ENCODE peak calls at places on chromosomes 13 and 19, in four cellular contexts. Y, O, S and G are unnamed samples.

GRCh38 chr13:30156826-30157615 is 150.3 kb downstream of the KATNAL1 start:
- DNase-seq in S (no peak), Y (no peak), O (no peak), G (no peak)

GRCh38 chr13:113946409-113947181 is 27.3 kb downstream of the C13orf46 start:
- DNase-seq in Y (no peak), O (no peak), S (no peak), G (no peak)

GRCh38 chr19:47239610-47240296 is 8.8 kb upstream of the BBC3 start:
- DNase-seq in S (peak; percentile 59), O (peak; percentile 95), Y (no peak), G (no peak)

GRCh38 chr19:28429356-28429755 is 783.6 kb downstream of the UQCRFS1 start:
- DNase-seq in S (no peak), O (no peak), Y (no peak), G (no peak)

GRCh38 chr19:47357788-47358680 is 8.9 kb downstream of the DHX34 start:
- DNase-seq in S (no peak), O (no peak), Y (no peak), G (no peak)

GRCh38 chr13:29908411-29908810 is 58.0 kb upstream of the UBL3 start:
- DNase-seq in O (no peak), Y (no peak), S (no peak), G (no peak)

GRCh38 chr13:95300625-95301134 is 571 bp downstream of the ABCC4 start:
- DNase-seq in Y (peak; percentile 37), S (peak; percentile 63), O (peak; percentile 61), G (peak; percentile 74)

GRCh38 chr19:13825489-13826475 is 30.5 kb downstream of the ZSWIM4 start:
- DNase-seq in S (no peak), O (no peak), Y (no peak), G (no peak)

GRCh38 chr19:7099597-7099921 is 30.1 kb downstream of the ZNF557 start:
- DNase-seq in S (no peak), Y (no peak), O (no peak), G (peak; percentile 95)

GRCh38 chr13:91312324-91312723 is 35.2 kb upstream of the MIR17HG start:
- DNase-seq in O (no peak), Y (no peak), S (no peak), G (no peak)

GRCh38 chr13:33918199-33918932 is 100.4 kb downstream of the RFC3 start:
- DNase-seq in Y (no peak), S (no peak), O (peak; percentile 74), G (no peak)

GRCh38 chr19:49331616-49332055 is 3.6 kb upstream of the CD37 start:
- DNase-seq in O (peak; percentile 50), Y (peak; percentile 42), S (no peak), G (peak; percentile 56)

GRCh38 chr13:35771898-35772297 is 295.4 kb upstream of the MAB21L1 start:
- DNase-seq in S (no peak), Y (no peak), O (peak; percentile 89), G (no peak)

GRCh38 chr13:31115616-31116015 is 46.1 kb downstream of the HSPH1 start:
- DNase-seq in Y (no peak), S (no peak), O (no peak), G (no peak)

GRCh38 chr13:59352600-59352999 is 811.1 kb downstream of the DIAPH3 start:
- DNase-seq in Y (no peak), S (no peak), O (no peak), G (no peak)

GRCh38 chr13:112833551-112834257 is 135.3 kb upstream of the MCF2L start:
- DNase-seq in S (no peak), Y (no peak), O (no peak), G (no peak)

GRCh38 chr19:21135433-21135832 is 6.4 kb upstream of the ZNF431 start:
- DNase-seq in O (no peak), Y (no peak), S (no peak), G (no peak)

GRCh38 chr13:106061781-106062180 is 473.7 kb downstream of the EFNB2 start:
- DNase-seq in O (no peak), S (no peak), Y (no peak), G (no peak)

GRCh38 chr13:70407486-70407885 is 299.2 kb upstream of the KLHL1 start:
- DNase-seq in O (peak; percentile 58), Y (no peak), S (no peak), G (no peak)

GRCh38 chr19:46704379-46705076 is 12.4 kb downstream of the PRKD2 start:
- DNase-seq in S (peak; percentile 81), O (peak; percentile 61), Y (peak; percentile 72), G (peak; percentile 36)

GRCh38 chr19:46056536-46056935 is 15.7 kb upstream of the IGFL4 start:
- DNase-seq in S (no peak), O (peak; percentile 40), Y (no peak), G (no peak)

GRCh38 chr19:3961007-3961406 is 9.9 kb downstream of the DAPK3 start:
- DNase-seq in S (no peak), Y (no peak), O (no peak), G (no peak)

GRCh38 chr13:71260246-71260645 is 606.8 kb downstream of the DACH1 start:
- DNase-seq in Y (no peak), O (no peak), S (no peak), G (no peak)

GRCh38 chr19:45439569-45440258 is 16.0 kb upstream of the ERCC1 start:
- DNase-seq in Y (peak; percentile 82), O (peak; percentile 92), S (peak; percentile 88), G (peak; percentile 65)

GRCh38 chr19:48102870-48103751 is 7.5 kb downstream of the PLA2G4C start:
- DNase-seq in O (peak; percentile 38), S (peak; percentile 27), Y (no peak), G (peak; percentile 64)

GRCh38 chr13:106100261-106100919 is 435.1 kb downstream of the EFNB2 start:
- DNase-seq in Y (peak; percentile 40), S (peak; percentile 85), O (peak; percentile 70), G (peak; percentile 87)

GRCh38 chr19:28242317-28242927 is 970.5 kb downstream of the UQCRFS1 start:
- DNase-seq in Y (no peak), O (peak; percentile 55), S (peak; percentile 8), G (peak; percentile 14)

GRCh38 chr19:50639121-50640112 is at the start of gene SYT3:
- DNase-seq in O (peak; percentile 59), Y (peak; percentile 29), S (peak; percentile 20), G (peak; percentile 78)

GRCh38 chr19:20078696-20079095 is 896 bp downstream of the ZNF90 start:
- DNase-seq in Y (peak; percentile 18), O (peak; percentile 46), S (peak; percentile 31), G (no peak)

GRCh38 chr13:73914119-73914518 is 220.1 kb downstream of the KLF12 start:
- DNase-seq in O (peak; percentile 5), Y (no peak), S (no peak), G (no peak)

GRCh38 chr13:42740753-42741152 is 40.6 kb upstream of the FAM216B start:
- DNase-seq in Y (peak; percentile 68), S (peak; percentile 44), O (no peak), G (peak; percentile 12)

GRCh38 chr19:52248256-52248655 is 21.1 kb upstream of the ZNF766 start:
- DNase-seq in S (peak; percentile 66), Y (peak; percentile 64), O (peak; percentile 35), G (peak; percentile 21)

GRCh38 chr19:44848036-44848804 is 2.1 kb downstream of the NECTIN2 start:
- DNase-seq in S (no peak), Y (no peak), O (peak; percentile 67), G (no peak)

GRCh38 chr19:48271531-48272151 is 1.8 kb downstream of the ZNF114 start:
- DNase-seq in Y (no peak), O (peak; percentile 66), S (peak; percentile 27), G (peak; percentile 88)

GRCh38 chr19:19113040-19113541 is 25.2 kb downstream of the TMEM161A start:
- DNase-seq in Y (no peak), O (peak; percentile 31), S (no peak), G (no peak)

GRCh38 chr13:92566767-92567166 is 659.8 kb upstream of the GPC6 start:
- DNase-seq in Y (no peak), O (no peak), S (no peak), G (no peak)

GRCh38 chr13:26950968-26951367 is 190.4 kb upstream of the GPR12 start:
- DNase-seq in O (no peak), Y (no peak), S (peak; percentile 41), G (no peak)

GRCh38 chr19:44808463-44809371 is at the start of gene BCAM:
- DNase-seq in O (peak; percentile 91), S (peak; percentile 70), Y (peak; percentile 58), G (peak; percentile 35)

GRCh38 chr13:49220856-49221614 is 897 bp downstream of the MLNR start:
- DNase-seq in O (peak; percentile 28), S (no peak), Y (no peak), G (no peak)